ENCODE peak calls at places on chromosomes 12 and 14, in four cellular contexts. R is SK-N-SH, K is GM23248, G is neural progenitor cell. S is an unnamed sample.
A peak's percentile ranks its signal among the peaks of the same experiment; 100 is the strongest.

GRCh38 chr14:72369106-72369505 is 436.9 kb downstream of the RGS6 start:
- DNase-seq in R (no peak), K (no peak), G (no peak), S (no peak)

GRCh38 chr12:42482086-42482819 is 107.3 kb downstream of the PRICKLE1 start:
- DNase-seq in R (no peak), K (peak; percentile 56), G (peak; percentile 52), S (peak; percentile 69)

GRCh38 chr14:74505831-74506230 is 12.3 kb downstream of the ISCA2 start:
- DNase-seq in R (no peak), K (no peak), G (no peak), S (no peak)

GRCh38 chr12:94650143-94651056 is at the start of gene TMCC3:
- DNase-seq in R (peak; percentile 87), K (peak; percentile 62), G (peak; percentile 80), S (peak; percentile 68)

GRCh38 chr12:27236498-27236897 is 7.6 kb upstream of the STK38L start:
- DNase-seq in R (no peak), K (peak; percentile 65), G (no peak), S (peak; percentile 58)

GRCh38 chr14:100299238-100299560 is 7.0 kb downstream of the SLC25A29 start:
- DNase-seq in R (no peak), K (no peak), G (no peak), S (no peak)

GRCh38 chr14:94738786-94739185 is 31.1 kb downstream of the GSC start:
- DNase-seq in R (no peak), K (peak; percentile 73), G (no peak), S (no peak)

GRCh38 chr12:106632797-106633450 is 50.1 kb downstream of the RFX4 start:
- DNase-seq in R (no peak), K (no peak), G (no peak), S (peak; percentile 67)

GRCh38 chr14:76089575-76089974 is 62.1 kb upstream of the GPATCH2L start:
- DNase-seq in R (no peak), K (no peak), G (no peak), S (no peak)

GRCh38 chr12:33514893-33515292 is 75.3 kb upstream of the SYT10 start:
- DNase-seq in R (no peak), K (no peak), G (peak; percentile 15), S (peak; percentile 14)

GRCh38 chr12:56299308-56299852 is 750 bp downstream of the CS start:
- DNase-seq in R (no peak), K (no peak), G (no peak), S (peak; percentile 30)

GRCh38 chr14:53929871-53930685 is 26.5 kb downstream of the BMP4 start:
- DNase-seq in R (no peak), K (no peak), G (peak; percentile 62), S (peak; percentile 68)

GRCh38 chr12:76137611-76138010 is 53.1 kb upstream of the NAP1L1 start:
- DNase-seq in R (no peak), K (peak; percentile 6), G (no peak), S (no peak)

GRCh38 chr12:22333751-22334695 is 484 bp downstream of the ST8SIA1 start:
- DNase-seq in R (peak; percentile 36), K (no peak), G (peak; percentile 41), S (no peak)

GRCh38 chr14:98176910-98177309 is 1095.1 kb downstream of the BCL11B start:
- DNase-seq in R (no peak), K (no peak), G (no peak), S (no peak)

GRCh38 chr12:45674583-45674982 is 54.9 kb upstream of the ARID2 start:
- DNase-seq in R (no peak), K (peak; percentile 53), G (no peak), S (peak; percentile 98)

GRCh38 chr14:97602438-97603117 is 805.4 kb downstream of the VRK1 start:
- DNase-seq in R (no peak), K (no peak), G (no peak), S (no peak)

GRCh38 chr12:99605-100004 is 33.0 kb downstream of the IQSEC3 start:
- DNase-seq in R (no peak), K (peak; percentile 46), G (peak; percentile 71), S (no peak)

GRCh38 chr14:74525361-74525851 is 31.8 kb downstream of the ISCA2 start:
- DNase-seq in R (no peak), K (no peak), G (no peak), S (no peak)

GRCh38 chr12:89427508-89428156 is 75.3 kb upstream of the DUSP6 start:
- DNase-seq in R (no peak), K (peak; percentile 36), G (no peak), S (no peak)

GRCh38 chr12:118986043-118986442 is 4.7 kb downstream of the SRRM4 start:
- DNase-seq in R (no peak), K (no peak), G (peak; percentile 44), S (no peak)

DNA sequence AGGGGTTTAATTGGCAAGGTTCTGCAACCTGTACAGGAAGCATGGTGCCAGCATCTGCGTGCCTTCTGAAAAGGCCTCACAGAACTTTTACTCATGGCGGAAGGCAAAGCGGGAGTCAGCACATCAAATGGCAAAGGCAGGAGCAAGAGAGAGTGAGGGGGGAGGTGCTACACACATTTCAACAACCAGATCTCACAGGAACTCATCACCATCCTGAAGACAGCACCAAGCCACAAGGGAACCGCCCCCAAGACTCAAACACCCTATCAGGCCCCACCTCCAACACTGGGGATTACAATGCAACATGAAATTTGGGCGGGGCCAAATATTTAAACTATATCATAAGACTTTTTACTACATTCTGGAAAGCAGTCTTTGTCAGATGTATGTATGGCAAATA is 38.0 kb upstream of the FKBP4 start:
- DNase-seq in R (no peak), K (no peak), G (no peak), S (no peak)
- TF ChIP-seq EZH2phosphoT487 in R (no peak), K (no peak), G (no peak), S (no peak)

DNA sequence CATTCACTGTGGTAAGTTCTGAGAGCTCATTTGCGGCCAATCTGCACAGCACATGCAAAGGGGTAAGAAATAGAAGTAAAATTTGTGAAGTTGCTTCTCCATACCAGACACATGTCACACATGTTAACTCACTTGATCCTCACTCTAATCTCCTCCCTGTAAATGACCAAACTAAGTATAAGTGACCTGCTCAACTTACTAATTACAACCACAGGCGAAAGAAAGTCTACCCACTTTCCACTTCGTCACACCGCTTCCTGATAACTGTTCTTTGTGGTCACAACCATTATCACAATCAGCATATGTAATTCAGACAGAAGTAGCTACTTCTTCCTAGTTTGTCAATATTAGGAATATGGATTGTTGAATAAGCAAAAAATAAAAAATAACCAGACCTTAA is 293.7 kb upstream of the CLEC14A start:
- DNase-seq in R (no peak), K (no peak), G (no peak), S (no peak)
- H3K4me1 ChIP-seq in R (no peaks in the 10 kb centered on the region), K (peaks cover 31% of the 10 kb centered on the region), G (peaks cover 28% of the 10 kb centered on the region), S (no peaks in the 10 kb centered on the region)

GRCh38 chr12:6869049-6870021 is 2.0 kb downstream of the TPI1 start:
- DNase-seq in R (peak; percentile 82), K (peak; percentile 75), G (peak; percentile 90), S (peak; percentile 83)
- H3F3A ChIP-seq in R (peaks cover 41% of the 10 kb centered on the region), K (peaks cover 38% of the 10 kb centered on the region), G (peaks cover 82% of the 10 kb centered on the region), S (peaks cover 3% of the 10 kb centered on the region)

GRCh38 chr14:38199076-38199475 is 8.6 kb upstream of the SSTR1 start:
- DNase-seq in R (no peak), K (no peak), G (no peak), S (no peak)

GRCh38 chr14:38201137-38201828 is 6.4 kb upstream of the SSTR1 start:
- DNase-seq in R (no peak), K (peak; percentile 11), G (no peak), S (peak; percentile 81)

GRCh38 chr14:38198425-38198824 is 9.3 kb upstream of the SSTR1 start:
- DNase-seq in R (no peak), K (no peak), G (no peak), S (no peak)

GRCh38 chr14:38197761-38198345 is 9.9 kb upstream of the SSTR1 start:
- DNase-seq in R (no peak), K (peak; percentile 89), G (no peak), S (no peak)

DNA sequence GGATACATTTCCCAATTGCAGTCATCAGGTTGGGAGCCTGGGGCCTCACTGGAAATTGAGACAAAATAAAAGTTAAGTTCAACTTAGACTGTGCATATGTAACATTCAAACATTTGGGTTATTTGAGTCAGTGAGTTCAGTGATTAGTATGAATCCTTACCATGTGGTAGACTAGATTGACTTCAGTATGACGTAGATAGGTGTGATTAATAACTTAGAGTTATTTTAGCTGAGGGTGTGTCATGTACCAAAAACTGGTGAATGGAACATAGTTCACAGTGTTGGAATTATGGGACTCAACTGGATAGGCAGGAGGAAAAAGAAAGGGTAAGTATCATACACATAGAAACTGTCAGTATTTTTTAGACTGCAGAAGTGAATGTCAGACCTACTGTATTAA is 7.9 kb upstream of the SSTR1 start:
- DNase-seq in R (no peak), K (peak; percentile 80), G (no peak), S (peak; percentile 59)
- TF ChIP-seq EZH2phosphoT487 in R (no peak), K (no peak), G (no peak), S (no peak)

GRCh38 chr12:123404581-123404980 is 20.6 kb downstream of the KMT5A start:
- DNase-seq in R (no peak), K (no peak), G (no peak), S (no peak)

DNA sequence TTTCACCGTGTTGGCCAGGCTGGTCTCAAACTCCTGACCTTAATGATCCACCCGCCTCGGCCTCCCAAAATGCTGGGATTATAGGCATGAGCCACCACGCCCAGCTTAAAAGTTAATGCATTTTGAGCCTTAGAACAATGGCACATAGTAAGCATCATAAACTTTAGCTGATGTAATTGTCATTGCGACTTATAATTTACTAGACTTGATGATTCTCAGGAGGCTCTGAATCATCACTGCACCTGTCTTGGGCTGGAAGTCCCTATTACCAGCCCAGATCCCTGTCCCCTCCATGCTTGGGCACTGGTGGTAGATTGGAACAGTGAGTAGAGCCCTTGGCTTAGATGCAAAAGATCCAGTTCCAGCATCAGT is 26.1 kb downstream of the KMT5A start:
- DNase-seq in R (no peak), K (no peak), G (no peak), S (peak; percentile 5)
- H3K4me1 ChIP-seq in R (no peaks in the 10 kb centered on the region), K (no peaks in the 10 kb centered on the region), G (no peaks in the 10 kb centered on the region), S (no peaks in the 10 kb centered on the region)

DNA sequence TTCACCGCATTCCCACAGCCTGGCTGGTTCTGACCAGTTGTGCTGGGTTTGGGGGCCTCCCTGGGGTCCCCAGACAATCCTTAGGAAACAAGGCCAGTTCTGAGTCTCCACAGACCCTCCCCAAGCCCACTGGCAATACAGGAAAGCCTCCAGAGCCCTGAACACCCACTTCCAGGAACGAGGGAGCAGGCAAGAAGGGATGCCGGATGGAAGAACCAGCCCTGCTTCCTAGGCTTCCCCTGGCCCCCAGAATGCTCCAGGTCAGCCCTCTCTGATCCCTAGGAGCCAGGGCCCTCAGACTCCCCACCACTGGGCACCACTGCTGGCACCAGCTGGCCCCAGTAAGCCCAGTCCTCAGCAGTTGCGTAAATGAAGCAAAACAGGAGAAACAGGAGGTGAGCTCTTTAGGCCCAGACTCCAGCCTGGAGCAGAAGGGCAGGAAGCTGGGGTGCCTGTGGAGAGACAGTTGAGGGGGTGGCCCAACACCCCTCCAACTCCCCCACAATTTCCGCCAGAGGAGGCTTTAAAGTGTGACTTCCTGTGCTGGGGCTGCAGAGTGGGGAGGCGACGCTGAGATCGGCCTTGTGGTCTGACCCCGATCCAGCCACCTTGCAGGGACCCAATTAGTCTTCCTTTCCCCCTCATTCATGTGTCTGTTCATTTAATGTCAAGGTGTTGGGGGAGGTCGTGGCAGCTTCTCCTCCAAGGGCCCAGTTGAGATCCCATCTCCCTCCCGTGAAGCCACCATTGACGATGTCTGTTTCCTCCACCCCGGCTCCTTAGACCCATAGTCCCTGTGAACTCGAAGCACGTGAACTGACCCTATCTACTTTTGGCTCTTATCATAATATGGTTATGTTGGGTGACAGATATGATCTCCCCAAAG is 4.8 kb downstream of the TNFRSF1A start:
- DNase-seq in R (no peak), K (peak; percentile 54), G (no peak), S (no peak)
- H3F3A ChIP-seq in R (peaks cover 52% of the 10 kb centered on the region), K (peaks cover 75% of the 10 kb centered on the region), G (peaks cover 44% of the 10 kb centered on the region), S (peaks cover 5% of the 10 kb centered on the region)